ENCODE peak calls at places on chromosome 9, in ten cellular contexts. X, R, L, F, B, S, W, I, G and Q are unnamed samples.

GRCh38 chr9:93121316-93122241 is 12.5 kb downstream of the NINJ1 start:
- DNase-seq in X (peak), R (no peak), L (peak), F (no peak), B (no peak), S (no peak), W (no peak), I (peak), G (no peak), Q (no peak)

GRCh38 chr9:33166263-33167083 is 663 bp downstream of the B4GALT1 start:
- DNase-seq in X (peak), R (no peak), L (peak), F (no peak), B (peak), S (no peak), W (peak), I (peak), G (peak), Q (no peak)

GRCh38 chr9:27599521-27600234 is 26.4 kb upstream of the C9orf72 start:
- DNase-seq in X (no peak), R (no peak), L (no peak), F (no peak), B (no peak), S (no peak), W (no peak), I (no peak), G (no peak), Q (no peak)

GRCh38 chr9:130924448-130924788 is 14.6 kb downstream of the FIBCD1 start:
- DNase-seq in X (no peak), R (no peak), L (no peak), F (no peak), B (no peak), S (no peak), W (no peak), I (no peak), G (no peak), Q (no peak)

GRCh38 chr9:124270504-124271335 is 13.0 kb downstream of the NEK6 start:
- DNase-seq in X (peak), R (no peak), L (no peak), F (no peak), B (no peak), S (no peak), W (peak), I (no peak), G (no peak), Q (peak)

GRCh38 chr9:33287087-33287490 is 3.2 kb upstream of the NFX1 start:
- DNase-seq in X (peak), R (no peak), L (no peak), F (peak), B (peak), S (peak), W (peak), I (no peak), G (peak), Q (no peak)

GRCh38 chr9:17462869-17463464 is 115.9 kb upstream of the SH3GL2 start:
- DNase-seq in X (peak), R (no peak), L (no peak), F (peak), B (peak), S (peak), W (peak), I (no peak), G (peak), Q (peak)

GRCh38 chr9:126984969-126985368 is 70.4 kb downstream of the RALGPS1 start:
- DNase-seq in X (peak), R (no peak), L (no peak), F (no peak), B (no peak), S (peak), W (peak), I (no peak), G (peak), Q (peak)

GRCh38 chr9:125532412-125532811 is 174.6 kb downstream of the MAPKAP1 start:
- DNase-seq in X (no peak), R (no peak), L (no peak), F (no peak), B (no peak), S (no peak), W (no peak), I (no peak), G (no peak), Q (no peak)

GRCh38 chr9:110016340-110016739 is 191.6 kb downstream of the C9orf152 start:
- DNase-seq in X (no peak), R (no peak), L (no peak), F (peak), B (peak), S (peak), W (no peak), I (no peak), G (no peak), Q (no peak)

GRCh38 chr9:95753762-95754465 is 121.6 kb upstream of the ERCC6L2 start:
- DNase-seq in X (no peak), R (no peak), L (no peak), F (no peak), B (peak), S (no peak), W (no peak), I (peak), G (no peak), Q (peak)

GRCh38 chr9:38315085-38315595 is 77.4 kb upstream of the ALDH1B1 start:
- DNase-seq in X (no peak), R (no peak), L (no peak), F (no peak), B (no peak), S (no peak), W (no peak), I (no peak), G (no peak), Q (no peak)

GRCh38 chr9:121674952-121675351 is 23.5 kb downstream of the DAB2IP start:
- DNase-seq in X (no peak), R (no peak), L (no peak), F (no peak), B (no peak), S (no peak), W (no peak), I (no peak), G (no peak), Q (no peak)

GRCh38 chr9:114055061-114055460 is 23.0 kb downstream of the AMBP start:
- DNase-seq in X (no peak), R (no peak), L (peak), F (no peak), B (no peak), S (no peak), W (no peak), I (peak), G (no peak), Q (no peak)

GRCh38 chr9:98101868-98102273 is 17.2 kb downstream of the TRIM14 start:
- DNase-seq in X (peak), R (peak), L (peak), F (no peak), B (no peak), S (no peak), W (peak), I (no peak), G (no peak), Q (no peak)

DNA sequence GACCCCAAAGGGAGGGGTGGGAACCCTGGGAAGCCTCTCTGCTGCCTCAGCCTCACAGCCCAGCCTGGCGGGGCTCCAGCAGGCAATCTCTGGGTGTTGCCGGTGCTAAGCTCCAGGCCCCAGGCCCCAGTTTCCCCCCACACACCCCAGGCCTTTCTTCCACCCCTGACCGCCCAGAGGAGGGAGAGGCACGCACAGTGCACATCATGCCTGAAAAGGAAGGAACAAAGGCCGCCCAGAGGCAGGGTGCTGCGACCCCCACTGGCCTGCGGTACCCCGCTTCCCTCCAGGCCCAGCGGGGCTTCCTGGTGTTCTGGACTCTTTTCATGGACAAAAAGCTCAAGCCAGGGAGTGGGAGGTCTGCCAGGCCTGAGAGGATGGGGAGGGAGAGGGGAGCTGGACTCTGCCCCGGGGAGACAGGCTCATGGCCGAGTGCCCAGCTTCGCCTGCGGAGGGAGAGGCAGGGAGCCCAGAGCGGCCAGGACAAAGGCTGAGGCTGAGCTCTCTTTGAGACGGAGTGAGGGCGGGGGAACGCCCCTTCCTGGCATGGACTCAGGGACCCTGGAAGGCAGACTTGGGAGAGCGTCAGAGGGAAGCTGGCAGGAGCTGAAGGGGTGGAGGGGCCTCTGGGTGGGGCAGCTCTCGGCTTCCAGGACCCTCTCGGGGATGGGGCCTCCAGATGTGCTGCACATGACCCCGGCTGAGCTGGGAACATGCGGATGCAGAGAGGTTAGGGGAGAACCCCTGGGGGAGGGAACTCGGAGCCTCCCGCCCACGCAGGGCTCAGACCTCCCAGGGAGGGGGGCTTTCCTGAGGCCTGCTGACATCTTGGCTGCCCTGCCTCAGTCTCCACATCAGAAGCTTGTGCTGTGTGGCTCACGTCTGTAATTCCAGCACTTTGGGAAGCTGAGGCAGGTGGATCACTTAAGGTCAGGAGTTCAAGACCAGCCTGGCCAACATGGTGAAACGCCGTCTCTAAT is 1.8 kb upstream of the ENTPD2 start:
- DNase-seq in X (peak), R (no peak), L (no peak), F (peak), B (peak), S (peak), W (peak), I (peak), G (no peak), Q (peak)
- TF ChIP-seq EP300 in X (no peak), R (no peak), L (no peak), F (no peak), B (peak), S (no peak), W (no peak), I (no peak), G (no peak), Q (peak)

GRCh38 chr9:120443976-120444375 is 136.0 kb downstream of the CDK5RAP2 start:
- DNase-seq in X (no peak), R (no peak), L (no peak), F (no peak), B (no peak), S (no peak), W (no peak), I (no peak), G (no peak), Q (no peak)
- H3K4me3 ChIP-seq in X (no peak), R (no peak), L (no peak), F (no peak), B (no peak), S (no peak), W (no peak), I (no peak), G (no peak), Q (no peak)

GRCh38 chr9:105969672-105970071 is 275.3 kb downstream of the TMEM38B start:
- DNase-seq in X (no peak), R (no peak), L (no peak), F (no peak), B (no peak), S (no peak), W (no peak), I (no peak), G (no peak), Q (no peak)

GRCh38 chr9:105972805-105973204 is 278.5 kb downstream of the TMEM38B start:
- DNase-seq in X (no peak), R (no peak), L (no peak), F (no peak), B (no peak), S (no peak), W (no peak), I (no peak), G (no peak), Q (no peak)

GRCh38 chr9:105976257-105976656 is 281.9 kb downstream of the TMEM38B start:
- DNase-seq in X (no peak), R (no peak), L (no peak), F (no peak), B (no peak), S (no peak), W (no peak), I (no peak), G (no peak), Q (no peak)

GRCh38 chr9:105978336-105978735 is 284.0 kb downstream of the TMEM38B start:
- DNase-seq in X (no peak), R (no peak), L (no peak), F (no peak), B (no peak), S (no peak), W (no peak), I (no peak), G (no peak), Q (no peak)

GRCh38 chr9:105973811-105974407 is 279.6 kb downstream of the TMEM38B start:
- DNase-seq in X (no peak), R (no peak), L (no peak), F (no peak), B (no peak), S (no peak), W (no peak), I (peak), G (no peak), Q (no peak)
- TF ChIP-seq EP300 in X (no peak), R (no peak), L (no peak), F (no peak), B (no peak), S (no peak), W (no peak), I (no peak), G (no peak), Q (no peak)

GRCh38 chr9:21778300-21778699 is 24.1 kb upstream of the MTAP start:
- DNase-seq in X (no peak), R (no peak), L (no peak), F (no peak), B (no peak), S (no peak), W (no peak), I (no peak), G (no peak), Q (no peak)

GRCh38 chr9:21782207-21782606 is 20.2 kb upstream of the MTAP start:
- DNase-seq in X (no peak), R (no peak), L (no peak), F (no peak), B (no peak), S (no peak), W (no peak), I (no peak), G (no peak), Q (no peak)

GRCh38 chr9:21777701-21778100 is 24.7 kb upstream of the MTAP start:
- DNase-seq in X (no peak), R (no peak), L (no peak), F (no peak), B (no peak), S (no peak), W (no peak), I (no peak), G (no peak), Q (no peak)

GRCh38 chr9:21779397-21779796 is 23.0 kb upstream of the MTAP start:
- DNase-seq in X (no peak), R (no peak), L (no peak), F (no peak), B (no peak), S (no peak), W (no peak), I (no peak), G (no peak), Q (no peak)

DNA sequence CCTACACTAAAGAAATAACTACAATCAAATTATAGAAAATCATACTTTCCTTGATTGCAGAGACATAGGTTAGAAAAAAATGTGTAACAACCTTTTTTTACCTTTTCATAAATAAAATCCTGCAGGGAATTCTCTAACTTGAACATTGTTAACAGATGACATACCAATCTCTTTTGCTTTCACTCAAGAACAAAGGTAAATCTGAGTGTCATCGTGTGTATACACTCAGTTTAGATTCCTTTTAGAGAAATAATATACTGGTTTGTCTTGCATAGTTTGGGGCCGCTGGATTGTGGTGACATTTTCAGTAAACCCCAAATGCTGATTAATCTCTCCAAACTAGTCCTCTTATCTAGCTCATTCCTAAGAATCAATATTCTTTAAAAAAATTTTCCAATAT is 20.8 kb upstream of the MTAP start:
- DNase-seq in X (no peak), R (no peak), L (no peak), F (no peak), B (no peak), S (no peak), W (no peak), I (no peak), G (no peak), Q (no peak)
- H3K4me3 ChIP-seq in X (no peak), R (no peak), L (no peak), F (no peak), B (no peak), S (no peak), W (no peak), I (no peak), G (no peak), Q (no peak)

GRCh38 chr9:16337322-16338029 is 533.0 kb downstream of the BNC2 start:
- DNase-seq in X (no peak), R (no peak), L (no peak), F (no peak), B (no peak), S (peak), W (no peak), I (no peak), G (no peak), Q (no peak)
- TF ChIP-seq EP300 in X (no peak), R (no peak), L (no peak), F (no peak), B (no peak), S (peak), W (no peak), I (no peak), G (no peak), Q (no peak)

GRCh38 chr9:75376855-75377254 is 288.5 kb downstream of the OSTF1 start:
- DNase-seq in X (no peak), R (no peak), L (no peak), F (no peak), B (no peak), S (no peak), W (no peak), I (no peak), G (no peak), Q (no peak)

GRCh38 chr9:75378036-75378435 is 289.7 kb downstream of the OSTF1 start:
- DNase-seq in X (no peak), R (no peak), L (peak), F (no peak), B (no peak), S (peak), W (no peak), I (peak), G (no peak), Q (peak)

GRCh38 chr9:75385236-75385635 is 296.9 kb downstream of the OSTF1 start:
- DNase-seq in X (no peak), R (no peak), L (no peak), F (no peak), B (no peak), S (no peak), W (no peak), I (no peak), G (no peak), Q (no peak)

GRCh38 chr9:75378926-75379325 is 290.6 kb downstream of the OSTF1 start:
- DNase-seq in X (no peak), R (no peak), L (no peak), F (no peak), B (no peak), S (no peak), W (no peak), I (no peak), G (no peak), Q (no peak)

GRCh38 chr9:75382126-75382525 is 293.8 kb downstream of the OSTF1 start:
- DNase-seq in X (no peak), R (no peak), L (no peak), F (no peak), B (no peak), S (no peak), W (no peak), I (no peak), G (no peak), Q (no peak)
- H3K4me3 ChIP-seq in X (no peak), R (no peak), L (no peak), F (no peak), B (no peak), S (no peak), W (no peak), I (no peak), G (no peak), Q (no peak)

GRCh38 chr9:34884732-34885131 is 73.4 kb upstream of the PHF24 start:
- DNase-seq in X (no peak), R (peak), L (no peak), F (no peak), B (no peak), S (no peak), W (no peak), I (no peak), G (no peak), Q (no peak)
- TF ChIP-seq EP300 in X (no peak), R (no peak), L (no peak), F (no peak), B (no peak), S (no peak), W (no peak), I (no peak), G (no peak), Q (no peak)

GRCh38 chr9:134139081-134139480 is 3.2 kb downstream of the WDR5 start:
- DNase-seq in X (no peak), R (no peak), L (no peak), F (no peak), B (peak), S (no peak), W (no peak), I (no peak), G (no peak), Q (no peak)
- H3K4me3 ChIP-seq in X (no peak), R (no peak), L (no peak), F (peak), B (no peak), S (no peak), W (no peak), I (no peak), G (no peak), Q (no peak)

DNA sequence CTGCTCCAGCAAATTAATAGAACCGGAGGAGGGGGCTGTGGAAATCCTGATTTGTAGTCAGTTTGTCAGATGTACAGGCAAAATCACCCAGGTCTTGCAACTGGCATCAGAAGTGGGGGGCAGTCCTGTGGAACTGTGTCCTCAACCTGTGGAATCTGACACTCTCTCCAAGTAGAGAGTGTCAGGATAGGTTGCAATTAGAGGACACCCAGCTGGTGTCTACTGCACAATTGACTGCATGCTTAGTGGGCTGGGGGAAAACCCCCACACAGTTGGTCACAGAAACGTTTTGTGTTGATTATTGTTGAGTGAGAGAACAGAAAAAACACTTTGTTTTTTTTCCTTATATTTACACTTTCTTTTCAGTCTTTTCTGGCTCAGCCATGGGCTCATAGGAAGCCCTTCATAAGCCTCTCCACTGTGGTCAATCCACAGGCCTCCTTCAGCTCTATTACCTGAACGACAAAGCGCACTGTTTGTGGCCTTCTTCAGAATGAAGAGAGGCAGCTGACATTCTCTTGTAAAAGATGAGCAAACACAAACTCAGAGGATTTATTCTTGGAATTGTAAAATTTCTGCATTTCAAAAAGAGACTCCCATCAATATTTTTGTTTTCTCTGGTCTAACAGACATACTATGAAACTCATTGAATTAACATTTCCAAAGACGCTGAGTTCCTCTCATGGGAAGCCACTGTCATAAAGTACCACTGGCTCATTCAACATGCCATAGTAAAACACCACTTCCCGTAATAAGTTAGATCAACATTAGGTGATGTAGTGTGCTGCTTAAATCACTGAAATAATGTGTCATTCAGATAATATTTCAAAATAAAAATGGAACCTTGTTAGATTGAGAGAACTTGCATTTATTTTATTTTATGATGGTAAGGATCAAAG is 348.9 kb upstream of the RFX3 start:
- DNase-seq in X (no peak), R (no peak), L (no peak), F (no peak), B (no peak), S (no peak), W (no peak), I (no peak), G (no peak), Q (no peak)
- TF ChIP-seq EP300 in X (no peak), R (no peak), L (no peak), F (no peak), B (no peak), S (no peak), W (no peak), I (no peak), G (no peak), Q (no peak)